ENCODE peak calls at places on chromosomes 4 and X, in five cellular contexts. One of them, this sample, is unnamed.

GRCh38 chr4:102759835-102760644 is 728 bp downstream of the MANBA start:
- DNase-seq in neuronal stem cell: peak; percentile 6
- DNase-seq in mesenchymal stem cell: peak; percentile 90
- DNase-seq in H1: no peak
- DNase-seq in trophoblast cell: peak; percentile 59
- DNase-seq in this sample: no peak

GRCh38 chrX:46554942-46555341 is 9.7 kb upstream of the ZNF674 start:
- DNase-seq in neuronal stem cell: no peak
- DNase-seq in mesenchymal stem cell: peak; percentile 36
- DNase-seq in H1: no peak
- DNase-seq in trophoblast cell: peak; percentile 38
- DNase-seq in this sample: no peak

GRCh38 chr4:111773858-111774257 is 371.4 kb upstream of the FAM241A start:
- DNase-seq in neuronal stem cell: no peak
- DNase-seq in mesenchymal stem cell: peak; percentile 83
- DNase-seq in H1: no peak
- DNase-seq in trophoblast cell: peak; percentile 15
- DNase-seq in this sample: no peak

GRCh38 chrX:2318371-2318770 is 182.4 kb downstream of the DHRSX start:
- DNase-seq in neuronal stem cell: no peak
- DNase-seq in mesenchymal stem cell: no peak
- DNase-seq in H1: no peak
- DNase-seq in trophoblast cell: no peak
- DNase-seq in this sample: no peak

GRCh38 chr4:103091601-103092223 is 7.9 kb downstream of the BDH2 start:
- DNase-seq in neuronal stem cell: peak; percentile 50
- DNase-seq in mesenchymal stem cell: peak; percentile 74
- DNase-seq in H1: no peak
- DNase-seq in trophoblast cell: peak; percentile 74
- DNase-seq in this sample: no peak

GRCh38 chrX:84108589-84108988 is 79.4 kb downstream of the RPS6KA6 start:
- DNase-seq in neuronal stem cell: no peak
- DNase-seq in mesenchymal stem cell: no peak
- DNase-seq in H1: no peak
- DNase-seq in trophoblast cell: no peak
- DNase-seq in this sample: peak; percentile 13

GRCh38 chr4:17055788-17056187 is 157.3 kb upstream of the LDB2 start:
- DNase-seq in neuronal stem cell: no peak
- DNase-seq in mesenchymal stem cell: peak; percentile 67
- DNase-seq in H1: no peak
- DNase-seq in trophoblast cell: no peak
- DNase-seq in this sample: no peak

GRCh38 chr4:186755550-186756519 is 32.2 kb upstream of the FAT1 start:
- DNase-seq in neuronal stem cell: no peak
- DNase-seq in mesenchymal stem cell: no peak
- DNase-seq in H1: no peak
- DNase-seq in trophoblast cell: no peak
- DNase-seq in this sample: no peak

GRCh38 chr4:92634891-92635290 is 331.1 kb downstream of the GRID2 start:
- DNase-seq in neuronal stem cell: no peak
- DNase-seq in mesenchymal stem cell: no peak
- DNase-seq in H1: no peak
- DNase-seq in trophoblast cell: no peak
- DNase-seq in this sample: no peak

GRCh38 chr4:87232241-87232640 is 11.8 kb upstream of the KLHL8 start:
- DNase-seq in neuronal stem cell: no peak
- DNase-seq in mesenchymal stem cell: no peak
- DNase-seq in H1: no peak
- DNase-seq in trophoblast cell: peak; percentile 58
- DNase-seq in this sample: no peak

GRCh38 chr4:106058919-106059318 is 163.6 kb downstream of the NPNT start:
- DNase-seq in neuronal stem cell: no peak
- DNase-seq in mesenchymal stem cell: no peak
- DNase-seq in H1: no peak
- DNase-seq in trophoblast cell: no peak
- DNase-seq in this sample: no peak

GRCh38 chr4:26322349-26322748 is 1.5 kb downstream of the RBPJ start:
- DNase-seq in neuronal stem cell: no peak
- DNase-seq in mesenchymal stem cell: peak; percentile 42
- DNase-seq in H1: no peak
- DNase-seq in trophoblast cell: no peak
- DNase-seq in this sample: no peak

GRCh38 chr4:55397521-55398321 is 2.0 kb downstream of the TMEM165 start:
- DNase-seq in neuronal stem cell: no peak
- DNase-seq in mesenchymal stem cell: peak; percentile 96
- DNase-seq in H1: no peak
- DNase-seq in trophoblast cell: peak; percentile 86
- DNase-seq in this sample: no peak

GRCh38 chrX:113048896-113049295 is 208.3 kb upstream of the AMOT start:
- DNase-seq in neuronal stem cell: no peak
- DNase-seq in mesenchymal stem cell: no peak
- DNase-seq in H1: no peak
- DNase-seq in trophoblast cell: no peak
- DNase-seq in this sample: no peak

GRCh38 chrX:38220024-38220935 is at the start of gene SRPX:
- DNase-seq in neuronal stem cell: peak; percentile 20
- DNase-seq in mesenchymal stem cell: peak; percentile 69
- DNase-seq in H1: no peak
- DNase-seq in trophoblast cell: peak; percentile 48
- DNase-seq in this sample: peak; percentile 53

GRCh38 chr4:121189811-121190210 is 25.7 kb upstream of the TNIP3 start:
- DNase-seq in neuronal stem cell: no peak
- DNase-seq in mesenchymal stem cell: no peak
- DNase-seq in H1: no peak
- DNase-seq in trophoblast cell: no peak
- DNase-seq in this sample: no peak

GRCh38 chrX:97066381-97066780 is 182.7 kb downstream of the RPA4 start:
- DNase-seq in neuronal stem cell: no peak
- DNase-seq in mesenchymal stem cell: no peak
- DNase-seq in H1: no peak
- DNase-seq in trophoblast cell: no peak
- DNase-seq in this sample: no peak

GRCh38 chrX:136227948-136228584 is 23.1 kb downstream of the MAP7D3 start:
- DNase-seq in neuronal stem cell: no peak
- DNase-seq in mesenchymal stem cell: no peak
- DNase-seq in H1: no peak
- DNase-seq in trophoblast cell: no peak
- DNase-seq in this sample: no peak

GRCh38 chr4:8762951-8763735 is 108.5 kb downstream of the HMX1 start:
- DNase-seq in neuronal stem cell: no peak
- DNase-seq in mesenchymal stem cell: no peak
- DNase-seq in H1: no peak
- DNase-seq in trophoblast cell: no peak
- DNase-seq in this sample: no peak

GRCh38 chrX:18875256-18875878 is 108.5 kb downstream of the PHKA2 start:
- DNase-seq in neuronal stem cell: no peak
- DNase-seq in mesenchymal stem cell: no peak
- DNase-seq in H1: no peak
- DNase-seq in trophoblast cell: no peak
- DNase-seq in this sample: peak; percentile 20

GRCh38 chr4:158121203-158121586 is 51.6 kb downstream of the GASK1B start:
- DNase-seq in neuronal stem cell: no peak
- DNase-seq in mesenchymal stem cell: peak; percentile 97
- DNase-seq in H1: no peak
- DNase-seq in trophoblast cell: peak; percentile 78
- DNase-seq in this sample: no peak

GRCh38 chr4:7867191-7867590 is 72.5 kb downstream of the AFAP1 start:
- DNase-seq in neuronal stem cell: no peak
- DNase-seq in mesenchymal stem cell: no peak
- DNase-seq in H1: no peak
- DNase-seq in trophoblast cell: no peak
- DNase-seq in this sample: no peak

GRCh38 chr4:53479731-53480525 is 102.5 kb downstream of the FIP1L1 start:
- DNase-seq in neuronal stem cell: no peak
- DNase-seq in mesenchymal stem cell: no peak
- DNase-seq in H1: no peak
- DNase-seq in trophoblast cell: no peak
- DNase-seq in this sample: no peak
- H2BK5ac ChIP-seq in neuronal stem cell: no peak overlapping the region
- H2BK5ac ChIP-seq in mesenchymal stem cell: no peak overlapping the region
- H2BK5ac ChIP-seq in H1: no peak overlapping the region
- H2BK5ac ChIP-seq in trophoblast cell: no peak overlapping the region
- H2BK5ac ChIP-seq in this sample: no peak overlapping the region

GRCh38 chr4:23733476-23733875 is 156.4 kb downstream of the PPARGC1A start:
- DNase-seq in neuronal stem cell: no peak
- DNase-seq in mesenchymal stem cell: no peak
- DNase-seq in H1: no peak
- DNase-seq in trophoblast cell: no peak
- DNase-seq in this sample: no peak

GRCh38 chr4:23737571-23737970 is 152.3 kb downstream of the PPARGC1A start:
- DNase-seq in neuronal stem cell: no peak
- DNase-seq in mesenchymal stem cell: peak; percentile 18
- DNase-seq in H1: no peak
- DNase-seq in trophoblast cell: no peak
- DNase-seq in this sample: no peak

GRCh38 chr4:23733911-23734458 is 155.9 kb downstream of the PPARGC1A start:
- DNase-seq in neuronal stem cell: no peak
- DNase-seq in mesenchymal stem cell: no peak
- DNase-seq in H1: no peak
- DNase-seq in trophoblast cell: no peak
- DNase-seq in this sample: no peak

GRCh38 chr4:23741586-23742240 is 148.1 kb downstream of the PPARGC1A start:
- DNase-seq in neuronal stem cell: no peak
- DNase-seq in mesenchymal stem cell: no peak
- DNase-seq in H1: no peak
- DNase-seq in trophoblast cell: no peak
- DNase-seq in this sample: no peak

GRCh38 chr4:23736466-23736865 is 153.4 kb downstream of the PPARGC1A start:
- DNase-seq in neuronal stem cell: no peak
- DNase-seq in mesenchymal stem cell: no peak
- DNase-seq in H1: no peak
- DNase-seq in trophoblast cell: no peak
- DNase-seq in this sample: no peak
- H2BK12ac ChIP-seq in neuronal stem cell: no peak overlapping the region
- H2BK12ac ChIP-seq in mesenchymal stem cell: no peak overlapping the region
- H2BK12ac ChIP-seq in H1: no peak overlapping the region
- H2BK12ac ChIP-seq in trophoblast cell: no peak overlapping the region
- H2BK12ac ChIP-seq in this sample: no peak overlapping the region

GRCh38 chrX:153696100-153696499 is 8.4 kb downstream of the SLC6A8 start:
- DNase-seq in neuronal stem cell: no peak
- DNase-seq in mesenchymal stem cell: no peak
- DNase-seq in H1: no peak
- DNase-seq in trophoblast cell: no peak
- DNase-seq in this sample: no peak
- H3K27ac ChIP-seq in neuronal stem cell: no peak overlapping the region
- H3K27ac ChIP-seq in mesenchymal stem cell: no peak overlapping the region
- H3K27ac ChIP-seq in H1: no peak overlapping the region
- H3K27ac ChIP-seq in trophoblast cell: no peak overlapping the region
- H3K27ac ChIP-seq in this sample: no peak overlapping the region

DNA sequence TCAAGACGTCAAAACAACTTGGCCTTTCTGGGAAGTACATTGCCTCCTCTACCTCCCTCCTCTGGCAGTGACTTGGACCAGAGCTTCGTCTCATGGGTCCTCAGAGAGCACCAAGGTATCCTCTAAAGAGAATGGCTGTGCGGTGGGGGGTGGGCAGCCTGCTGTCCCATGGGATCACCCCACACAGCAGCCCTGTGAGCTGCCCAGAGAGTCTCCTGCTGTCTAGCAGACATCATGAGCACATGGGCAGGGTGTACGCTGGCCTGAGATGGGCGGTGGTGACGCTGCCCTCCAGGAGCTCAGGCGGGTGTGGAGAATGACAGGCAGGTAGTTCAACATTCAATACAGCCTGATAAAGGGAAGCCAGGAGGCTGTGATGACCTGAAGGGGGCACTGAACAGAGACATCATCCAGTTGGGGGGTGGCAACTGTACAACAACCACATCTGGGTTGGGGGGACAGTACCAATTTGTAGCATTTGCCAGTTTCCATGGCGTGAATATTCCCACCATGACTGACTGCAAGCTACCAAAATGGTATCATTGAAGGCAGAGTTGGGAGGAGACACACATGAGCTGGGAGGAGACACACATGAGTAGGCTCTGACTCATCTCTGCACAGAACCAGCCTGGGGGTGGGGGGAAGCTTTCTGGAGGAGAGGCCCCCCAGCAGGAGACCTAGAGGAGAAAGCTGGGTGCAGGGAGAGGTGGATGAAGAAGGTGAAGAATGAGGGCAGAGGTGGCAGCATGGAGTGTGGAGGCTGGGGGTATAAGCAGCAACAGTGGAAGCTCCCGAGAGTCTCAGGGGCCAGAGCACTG is 35.9 kb downstream of the C4orf50 start:
- DNase-seq in neuronal stem cell: no peak
- DNase-seq in mesenchymal stem cell: no peak
- DNase-seq in H1: no peak
- DNase-seq in trophoblast cell: no peak
- DNase-seq in this sample: peak; percentile 21
- H2BK5ac ChIP-seq in neuronal stem cell: no peak overlapping the region
- H2BK5ac ChIP-seq in mesenchymal stem cell: no peak overlapping the region
- H2BK5ac ChIP-seq in H1: no peak overlapping the region
- H2BK5ac ChIP-seq in trophoblast cell: no peak overlapping the region
- H2BK5ac ChIP-seq in this sample: no peak overlapping the region

DNA sequence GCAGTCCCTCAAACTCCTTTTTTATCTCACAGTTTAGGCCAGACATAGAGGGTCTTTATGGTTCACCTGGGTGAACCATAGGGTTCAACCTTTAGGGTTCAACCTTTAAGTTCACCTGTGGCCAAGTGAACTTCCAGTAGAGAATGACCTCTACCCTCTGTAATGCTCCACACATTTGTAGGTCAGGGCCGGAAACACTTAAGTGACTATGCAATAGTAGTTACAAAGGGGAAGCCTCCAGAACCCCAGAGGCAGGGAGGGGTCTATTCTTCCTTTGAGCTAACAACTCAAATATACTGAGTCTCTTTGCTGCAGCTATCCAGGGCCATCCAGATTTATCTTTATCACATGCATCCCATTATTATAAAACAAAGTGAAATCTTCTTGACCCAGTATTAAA is 100.0 kb downstream of the LARP1B start:
- DNase-seq in neuronal stem cell: no peak
- DNase-seq in mesenchymal stem cell: no peak
- DNase-seq in H1: no peak
- DNase-seq in trophoblast cell: no peak
- DNase-seq in this sample: no peak
- H2BK12ac ChIP-seq in neuronal stem cell: no peak overlapping the region
- H2BK12ac ChIP-seq in mesenchymal stem cell: no peak overlapping the region
- H2BK12ac ChIP-seq in H1: no peak overlapping the region
- H2BK12ac ChIP-seq in trophoblast cell: no peak overlapping the region
- H2BK12ac ChIP-seq in this sample: no peak overlapping the region

DNA sequence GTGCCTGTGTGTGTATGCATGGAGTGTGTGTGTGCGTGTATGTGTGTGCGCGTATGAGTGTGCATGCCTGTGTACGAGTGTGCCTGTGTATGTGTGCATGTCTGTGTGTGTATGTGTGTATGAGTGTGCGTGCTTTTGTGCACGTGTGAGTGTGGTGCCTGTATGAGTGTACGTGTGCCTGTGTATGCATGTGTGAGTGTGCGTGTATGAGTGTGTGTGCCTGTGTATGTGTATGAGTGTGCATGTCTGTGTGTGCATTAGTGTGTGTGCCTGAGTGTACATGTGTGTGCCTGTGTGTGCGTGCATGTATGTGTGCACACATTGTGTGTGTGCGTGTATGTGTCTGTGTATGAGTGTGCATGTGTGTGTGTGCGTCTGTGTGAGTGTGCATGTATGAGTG is 5.7 kb downstream of the DOK7 start:
- DNase-seq in neuronal stem cell: no peak
- DNase-seq in mesenchymal stem cell: no peak
- DNase-seq in H1: no peak
- DNase-seq in trophoblast cell: no peak
- DNase-seq in this sample: no peak
- H3K27ac ChIP-seq in neuronal stem cell: no peak overlapping the region
- H3K27ac ChIP-seq in mesenchymal stem cell: no peak overlapping the region
- H3K27ac ChIP-seq in H1: no peak overlapping the region
- H3K27ac ChIP-seq in trophoblast cell: no peak overlapping the region
- H3K27ac ChIP-seq in this sample: no peak overlapping the region